ENCODE peak calls at places on chromosomes 12 and 14, in nine cellular contexts. B is T47D, C is sciatic nerve, D is activated B cell treated with CpG ODN at 0.5 μM for 24 hours, O is Caki2, T is NCI-H345, Z is HL-60, I is amniotic stem cell, E is kidney tubule cell. L is an unnamed sample.

GRCh38 chr12:24533953-24534352 is 414.9 kb downstream of the BCAT1 start:
- DNase-seq in B (no peak), C (no peak), D (no peak), O (no peak), T (no peak), Z (no peak), I (no peak), E (no peak), L (no peak)

GRCh38 chr14:90495357-90496276 is 98.8 kb downstream of the CALM1 start:
- DNase-seq in B (peak; percentile 92), C (peak; percentile 65), D (no peak), O (peak; percentile 50), T (peak; percentile 14), Z (peak; percentile 37), I (peak; percentile 33), E (peak; percentile 54), L (no peak)

GRCh38 chr14:67166450-67166853 is 22.8 kb upstream of the GARIN2 start:
- DNase-seq in B (peak; percentile 70), C (no peak), D (no peak), O (no peak), T (peak; percentile 8), Z (peak; percentile 1), I (peak; percentile 8), E (peak; percentile 54), L (no peak)

GRCh38 chr12:22812531-22812930 is 187.6 kb downstream of the ETNK1 start:
- DNase-seq in B (no peak), C (no peak), D (no peak), O (no peak), T (no peak), Z (no peak), I (no peak), E (no peak), L (no peak)

GRCh38 chr14:95700221-95700976 is 13.5 kb downstream of the TCL1A start:
- DNase-seq in B (no peak), C (no peak), D (no peak), O (no peak), T (no peak), Z (no peak), I (no peak), E (no peak), L (no peak)

GRCh38 chr12:79424109-79424721 is 266.5 kb downstream of the PAWR start:
- DNase-seq in B (peak; percentile 88), C (no peak), D (no peak), O (peak; percentile 95), T (no peak), Z (no peak), I (peak; percentile 84), E (peak; percentile 97), L (no peak)

GRCh38 chr12:122976648-122976975 is 1.6 kb downstream of the OGFOD2 start:
- DNase-seq in B (no peak), C (no peak), D (no peak), O (no peak), T (no peak), Z (no peak), I (no peak), E (no peak), L (no peak)

GRCh38 chr12:109961201-109961600 is 35.0 kb downstream of the GIT2 start:
- DNase-seq in B (no peak), C (no peak), D (no peak), O (no peak), T (no peak), Z (no peak), I (no peak), E (no peak), L (no peak)

GRCh38 chr14:73802431-73803188 is 49.0 kb upstream of the PTGR2 start:
- DNase-seq in B (no peak), C (no peak), D (no peak), O (no peak), T (no peak), Z (no peak), I (no peak), E (no peak), L (no peak)

L was measured in SIG-M5.